ENCODE peak calls at places on chromosomes 6 and 20, in eight cellular contexts. J is renal cortical epithelial cell; Q is fibroblast of villous mesenchyme; F is IMR-90; E is iris pigment epithelial cell; Z is stimulated activated CD8-positive, alpha-beta memory T cell treated with anti-CD3 and anti-CD28 coated beads, Interleukin-15, amount 100 ng/mL, for 1 hour; T is neural progenitor cell; W is activated CD4-positive, alpha-beta T cell treated with anti-CD3 and anti-CD28 coated beads for 24 hours. H is an unnamed sample.

GRCh38 chr6:25360611-25361010 is 81.4 kb downstream of the CARMIL1 start:
- DNase-seq in Q (peak; percentile 58), J (peak; percentile 44), F (peak; percentile 45), T (no peak), Z (no peak), E (peak; percentile 43), W (no peak), H (no peak)

GRCh38 chr6:134187154-134187553 is 130.8 kb downstream of the SGK1 start:
- DNase-seq in W (no peak), E (no peak), Z (no peak), J (no peak), F (no peak), T (no peak), Q (no peak), H (no peak)

GRCh38 chr6:74607934-74608333 is 597.9 kb downstream of the COL12A1 start:
- DNase-seq in F (peak; percentile 60), T (peak; percentile 29), E (peak; percentile 64), Q (peak; percentile 25), J (no peak), Z (no peak), W (no peak), H (no peak)

GRCh38 chr6:155419161-155419560 is 36.5 kb downstream of the NOX3 start:
- DNase-seq in J (no peak), E (peak; percentile 28), W (no peak), Q (no peak), F (peak; percentile 35), Z (no peak), T (no peak), H (no peak)

GRCh38 chr6:41626917-41627316 is 11.4 kb upstream of the MDFI start:
- DNase-seq in Z (no peak), F (no peak), T (no peak), J (no peak), E (peak; percentile 12), Q (no peak), W (no peak), H (no peak)

GRCh38 chr20:51333971-51334370 is 208.5 kb downstream of the NFATC2 start:
- DNase-seq in Z (no peak), T (no peak), F (no peak), W (no peak), E (no peak), J (no peak), Q (no peak), H (no peak)

GRCh38 chr6:29710281-29710941 is 12.8 kb upstream of the HLA-F start:
- DNase-seq in Q (no peak), Z (no peak), J (no peak), E (no peak), T (no peak), W (no peak), F (no peak), H (no peak)

GRCh38 chr6:169212897-169213813 is 40.5 kb downstream of the THBS2 start:
- DNase-seq in F (peak; percentile 84), W (peak; percentile 83), E (peak; percentile 93), Z (peak; percentile 70), T (peak; percentile 91), Q (peak; percentile 87), J (peak; percentile 78), H (peak; percentile 58)

GRCh38 chr20:62233684-62234083 is 4.6 kb upstream of the OSBPL2 start:
- DNase-seq in Q (no peak), J (no peak), E (no peak), Z (no peak), W (no peak), T (no peak), F (no peak), H (no peak)

GRCh38 chr6:127117979-127118504 is 429 bp upstream of the RSPO3 start:
- DNase-seq in Q (peak; percentile 31), J (no peak), T (peak; percentile 71), W (no peak), F (no peak), E (no peak), Z (no peak), H (peak; percentile 2)

GRCh38 chr6:44373787-44374186 is 13.7 kb upstream of the CDC5L start:
- DNase-seq in F (no peak), Q (no peak), J (no peak), E (peak; percentile 8), Z (no peak), T (no peak), W (no peak), H (no peak)

GRCh38 chr6:3318226-3318625 is 59.5 kb downstream of the PSMG4 start:
- DNase-seq in W (peak; percentile 6), Q (no peak), E (no peak), T (no peak), J (no peak), F (no peak), Z (no peak), H (no peak)

GRCh38 chr20:49397525-49397924 is 84.9 kb downstream of the KCNB1 start:
- DNase-seq in W (no peak), J (no peak), Z (no peak), T (no peak), E (peak; percentile 49), Q (peak; percentile 54), F (peak; percentile 25), H (no peak)

GRCh38 chr6:36547646-36548400 is 544 bp upstream of the STK38 start:
- DNase-seq in T (no peak), E (no peak), Q (no peak), F (no peak), Z (no peak), W (no peak), J (no peak), H (no peak)

GRCh38 chr20:61608275-61609085 is 356.4 kb downstream of the CDH4 start:
- DNase-seq in F (peak; percentile 31), Q (peak; percentile 4), W (no peak), T (peak; percentile 86), Z (no peak), E (peak; percentile 15), J (no peak), H (no peak)

GRCh38 chr20:38825901-38826625 is 20.6 kb downstream of the PPP1R16B start:
- DNase-seq in Z (no peak), J (peak; percentile 80), T (peak; percentile 63), Q (peak; percentile 59), F (peak; percentile 67), W (no peak), E (peak; percentile 91), H (peak; percentile 67)

GRCh38 chr20:21100590-21101452 is 5.3 kb downstream of the LINC00237 start:
- DNase-seq in Z (no peak), W (no peak), F (peak; percentile 2), T (peak; percentile 91), J (no peak), E (no peak), Q (peak; percentile 27), H (no peak)

GRCh38 chr6:157255079-157255478 is 68.2 kb downstream of the TMEM242 start:
- DNase-seq in Q (no peak), F (no peak), Z (no peak), T (no peak), E (no peak), W (no peak), J (no peak), H (no peak)

GRCh38 chr6:10528170-10528981 is 7.2 kb downstream of the GCNT2 start:
- DNase-seq in W (no peak), E (peak; percentile 89), T (no peak), Q (peak; percentile 16), J (peak; percentile 94), F (peak; percentile 55), Z (no peak), H (peak; percentile 60)

GRCh38 chr6:7218586-7218985 is 94.4 kb downstream of the SSR1 start:
- DNase-seq in W (no peak), Z (no peak), Q (peak; percentile 62), T (no peak), E (peak; percentile 19), J (no peak), F (no peak), H (no peak)

GRCh38 chr20:44909872-44910689 is at the start of gene PABPC1L:
- DNase-seq in J (peak; percentile 28), Q (peak; percentile 69), F (peak; percentile 54), W (peak; percentile 61), T (peak; percentile 80), Z (peak; percentile 56), E (peak; percentile 81), H (peak; percentile 49)

GRCh38 chr6:11865926-11866325 is 87.3 kb upstream of the ADTRP start:
- DNase-seq in F (peak; percentile 74), J (peak; percentile 67), Q (no peak), W (no peak), Z (no peak), T (no peak), E (no peak), H (peak; percentile 18)

GRCh38 chr6:149218915-149219314 is 98.6 kb upstream of the TAB2 start:
- DNase-seq in Z (no peak), T (no peak), J (no peak), W (no peak), E (no peak), Q (no peak), F (no peak), H (no peak)

GRCh38 chr20:19767070-19767469 is 9.0 kb downstream of the RIN2 start:
- DNase-seq in E (no peak), T (no peak), Q (no peak), J (no peak), F (no peak), Z (no peak), W (no peak), H (no peak)

GRCh38 chr20:364905-365794 is 15.4 kb upstream of the TRIB3 start:
- DNase-seq in F (peak; percentile 51), Z (no peak), E (peak; percentile 64), T (no peak), J (peak; percentile 88), W (no peak), Q (no peak), H (no peak)

GRCh38 chr6:13469688-13470087 is 17.7 kb downstream of the GFOD1 start:
- DNase-seq in Q (no peak), T (no peak), W (no peak), Z (no peak), F (no peak), E (no peak), J (no peak), H (no peak)

H was measured in kidney glomerular epithelial cell.